ENCODE peak calls at places on chromosomes 16 and 17, in five cellular contexts. O, Y, S, M and R are unnamed samples.

GRCh38 chr17:13600475-13601316 is 1.0 kb downstream of the HS3ST3A1 start:
- DNase-seq in O (no peak), Y (no peak), S (no peak), M (no peak), R (no peak)

GRCh38 chr17:45345554-45346254 is 28.9 kb upstream of the MAP3K14 start:
- DNase-seq in O (no peak), Y (no peak), S (no peak), M (peak), R (peak)

GRCh38 chr16:14135704-14136103 is 64.6 kb downstream of the MRTFB start:
- DNase-seq in O (no peak), Y (no peak), S (no peak), M (no peak), R (no peak)

GRCh38 chr17:80861892-80862291 is 129.7 kb upstream of the CHMP6 start:
- DNase-seq in O (no peak), Y (peak), S (no peak), M (no peak), R (no peak)

GRCh38 chr17:73030501-73030911 is 62.0 kb downstream of the SLC39A11 start:
- DNase-seq in O (no peak), Y (no peak), S (no peak), M (peak), R (no peak)

GRCh38 chr16:72241930-72242329 is 70.0 kb upstream of the PMFBP1 start:
- DNase-seq in O (peak), Y (peak), S (no peak), M (no peak), R (no peak)

GRCh38 chr17:3433741-3434140 is at the start of gene OR1E2:
- DNase-seq in O (no peak), Y (no peak), S (no peak), M (no peak), R (no peak)

GRCh38 chr16:66291833-66292232 is 74.7 kb upstream of the CDH5 start:
- DNase-seq in O (no peak), Y (no peak), S (no peak), M (no peak), R (no peak)

GRCh38 chr17:10130733-10131132 is 67.7 kb downstream of the GAS7 start:
- DNase-seq in O (no peak), Y (no peak), S (no peak), M (no peak), R (no peak)

GRCh38 chr17:50147841-50148225 is 2.6 kb downstream of the PPP1R9B start:
- DNase-seq in O (no peak), Y (no peak), S (no peak), M (peak), R (no peak)

GRCh38 chr16:52494621-52495020 is 52.3 kb downstream of the TOX3 start:
- DNase-seq in O (no peak), Y (no peak), S (no peak), M (no peak), R (peak)

GRCh38 chr17:59633658-59634359 is 14.1 kb downstream of the CLTC start:
- DNase-seq in O (no peak), Y (no peak), S (no peak), M (no peak), R (no peak)

GRCh38 chr17:32859857-32860525 is 16.9 kb downstream of the MYO1D start:
- DNase-seq in O (no peak), Y (no peak), S (no peak), M (no peak), R (peak)

GRCh38 chr16:50303605-50304466 is 37.5 kb downstream of the ADCY7 start:
- DNase-seq in O (peak), Y (no peak), S (no peak), M (peak), R (no peak)

GRCh38 chr16:4081577-4082021 is 34.6 kb downstream of the ADCY9 start:
- DNase-seq in O (no peak), Y (no peak), S (no peak), M (no peak), R (no peak)

GRCh38 chr16:1631931-1632637 is 19.9 kb downstream of the CRAMP1 start:
- DNase-seq in O (no peak), Y (no peak), S (no peak), M (no peak), R (no peak)

GRCh38 chr17:7021993-7022778 is 664 bp upstream of the BCL6B start:
- DNase-seq in O (peak), Y (peak), S (peak), M (peak), R (peak)

GRCh38 chr16:27232061-27232841 is 28.9 kb downstream of the KDM8 start:
- DNase-seq in O (no peak), Y (no peak), S (no peak), M (peak), R (no peak)

GRCh38 chr17:31497994-31498826 is 106.7 kb downstream of the RAB11FIP4 start:
- DNase-seq in O (no peak), Y (no peak), S (no peak), M (no peak), R (no peak)

GRCh38 chr16:23504076-23504452 is 6.2 kb downstream of the GGA2 start:
- DNase-seq in O (peak), Y (no peak), S (no peak), M (no peak), R (peak)

GRCh38 chr16:70679653-70680494 is 6.0 kb downstream of the MTSS2 start:
- DNase-seq in O (no peak), Y (peak), S (no peak), M (no peak), R (peak)

GRCh38 chr17:17907469-17907868 is 64.7 kb downstream of the TOM1L2 start:
- DNase-seq in O (no peak), Y (no peak), S (no peak), M (no peak), R (no peak)

GRCh38 chr17:58399974-58400373 is 17.4 kb downstream of the RNF43 start:
- DNase-seq in O (no peak), Y (no peak), S (no peak), M (no peak), R (no peak)

GRCh38 chr17:66268247-66268927 is 34.0 kb upstream of the PRKCA start:
- DNase-seq in O (no peak), Y (no peak), S (no peak), M (no peak), R (no peak)

GRCh38 chr16:19560078-19560477 is 4.6 kb downstream of the VPS35L start:
- DNase-seq in O (no peak), Y (no peak), S (no peak), M (no peak), R (no peak)

GRCh38 chr16:3259097-3259496 is 2.7 kb upstream of the MEFV start:
- DNase-seq in O (no peak), Y (no peak), S (no peak), M (peak), R (no peak)

GRCh38 chr17:6710317-6710716 is 2.9 kb downstream of the SLC13A5 start:
- DNase-seq in O (no peak), Y (no peak), S (no peak), M (no peak), R (no peak)

GRCh38 chr17:16419074-16419928 is 3.9 kb downstream of the TRPV2 start:
- DNase-seq in O (peak), Y (peak), S (no peak), M (no peak), R (peak)

GRCh38 chr17:39919087-39919683 is 750 bp upstream of the GSDMB start:
- DNase-seq in O (no peak), Y (no peak), S (no peak), M (peak), R (peak)

GRCh38 chr17:39921323-39921722 is 2.9 kb upstream of the GSDMB start:
- DNase-seq in O (no peak), Y (no peak), S (no peak), M (no peak), R (no peak)

GRCh38 chr17:39922006-39922405 is 3.6 kb upstream of the GSDMB start:
- DNase-seq in O (no peak), Y (no peak), S (no peak), M (no peak), R (no peak)

GRCh38 chr17:39923230-39923629 is 4.2 kb downstream of the ORMDL3 start:
- DNase-seq in O (no peak), Y (no peak), S (no peak), M (no peak), R (no peak)

DNA sequence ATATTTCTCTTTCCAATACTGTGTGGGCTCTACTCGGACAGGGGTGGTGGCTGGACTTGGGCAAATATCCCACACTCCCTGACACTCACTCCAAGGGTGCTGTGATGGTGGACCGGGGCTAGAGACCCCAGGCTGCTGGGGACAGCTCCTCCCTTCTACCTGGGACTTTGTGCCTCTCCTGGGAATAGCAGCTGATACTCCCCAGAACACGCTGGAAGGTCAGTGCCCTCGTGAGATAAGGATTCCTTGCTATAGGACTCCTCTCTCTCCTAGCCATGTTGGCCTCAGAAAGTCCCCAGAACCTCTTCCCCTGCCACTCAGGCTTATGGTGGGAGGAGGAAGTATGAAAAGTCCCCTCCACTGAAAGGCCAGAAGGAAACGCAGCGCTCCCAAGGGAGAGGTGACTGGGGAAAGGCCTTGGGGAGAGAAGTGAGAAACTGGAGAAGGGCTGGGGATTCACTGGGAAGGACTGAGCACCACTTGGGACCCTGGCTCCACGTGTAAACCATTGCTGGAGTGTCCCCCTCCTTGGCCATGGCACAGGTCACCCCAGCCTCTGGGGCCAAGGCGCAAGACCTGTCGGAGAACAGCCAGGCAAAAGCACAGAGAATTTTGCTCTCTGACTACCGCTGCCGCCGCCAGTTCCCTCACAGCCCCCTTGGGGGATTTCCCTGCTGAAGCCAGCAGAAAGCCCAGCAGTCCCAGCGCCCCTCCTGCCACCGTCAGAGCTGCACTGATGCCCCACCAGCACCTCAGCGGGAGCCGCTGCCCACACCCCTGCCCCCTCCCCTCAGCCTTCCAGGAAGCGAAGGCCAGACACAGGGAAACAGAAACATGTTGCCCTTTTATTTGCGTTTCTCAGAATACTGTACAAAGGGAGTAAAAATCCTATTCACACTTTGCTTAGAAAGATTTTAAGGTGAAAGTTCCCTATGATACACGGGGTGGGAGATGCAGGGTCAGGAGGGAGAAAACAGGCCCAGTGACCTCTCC is 2.1 kb upstream of the GSDMB start:
- DNase-seq in O (no peak), Y (no peak), S (no peak), M (no peak), R (no peak)
- TF ChIP-seq POLR2A in O (no peak), Y (no peak), S (no peak), M (no peak), R (no peak)

GRCh38 chr16:11090947-11091785 is 146.8 kb downstream of the CLEC16A start:
- DNase-seq in O (no peak), Y (no peak), S (no peak), M (no peak), R (no peak)

GRCh38 chr16:11087691-11088431 is 143.5 kb downstream of the CLEC16A start:
- DNase-seq in O (no peak), Y (no peak), S (no peak), M (no peak), R (no peak)

GRCh38 chr16:11088432-11088794 is 144.0 kb downstream of the CLEC16A start:
- DNase-seq in O (no peak), Y (no peak), S (no peak), M (no peak), R (no peak)

GRCh38 chr16:11092788-11093577 is 148.6 kb downstream of the CLEC16A start:
- DNase-seq in O (no peak), Y (no peak), S (no peak), M (no peak), R (no peak)

GRCh38 chr16:11089504-11090124 is 145.2 kb downstream of the CLEC16A start:
- DNase-seq in O (no peak), Y (no peak), S (no peak), M (peak), R (no peak)
- TF ChIP-seq POLR2A in O (no peak), Y (no peak), S (no peak), M (no peak), R (no peak)

DNA sequence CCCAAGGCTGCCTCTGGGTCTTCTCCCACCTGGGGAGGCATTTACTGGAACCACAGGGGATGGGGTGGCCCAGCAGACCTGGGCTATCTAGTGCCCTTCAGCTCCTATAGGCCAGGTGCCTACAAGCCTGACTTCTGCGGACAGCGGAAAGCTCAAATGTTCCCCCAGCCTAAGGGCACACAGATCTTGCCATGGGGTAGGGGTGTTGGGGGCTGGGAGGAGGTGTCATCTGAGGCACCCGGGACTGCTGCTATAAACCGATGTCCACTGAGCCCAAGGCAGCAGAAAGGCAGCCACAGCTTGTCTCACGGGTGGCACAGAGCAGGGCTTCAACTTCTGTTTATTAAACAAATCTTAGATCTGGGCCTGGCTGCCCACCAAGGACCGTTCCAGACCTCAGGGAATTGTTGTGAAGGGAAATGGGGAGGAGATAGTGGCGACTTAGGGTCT is 3.6 kb downstream of the MYO1C start:
- DNase-seq in O (no peak), Y (no peak), S (no peak), M (no peak), R (no peak)
- TF ChIP-seq POLR2A in O (no peak), Y (no peak), S (no peak), M (no peak), R (no peak)

DNA sequence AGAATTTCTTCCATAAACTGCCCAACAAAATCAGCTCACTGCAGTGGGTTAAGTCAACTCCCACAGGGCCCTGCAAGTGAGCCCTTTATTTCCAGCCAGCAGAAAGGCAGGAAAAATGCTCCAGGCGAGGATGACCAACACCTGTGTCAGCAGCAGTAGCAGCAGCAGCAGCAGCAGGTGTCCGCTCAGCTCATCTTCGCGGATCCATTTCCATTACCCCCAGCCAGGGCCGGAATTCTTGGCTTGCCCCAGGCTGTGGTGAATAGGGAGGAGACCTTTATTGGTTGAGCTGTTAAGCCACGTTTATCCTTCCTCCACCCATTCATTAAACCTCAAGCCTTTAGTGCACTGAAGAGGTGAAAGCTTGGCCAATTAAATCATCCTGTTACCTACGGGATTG is 46.2 kb downstream of the MARCHF10 start:
- DNase-seq in O (peak), Y (no peak), S (no peak), M (no peak), R (no peak)
- TF ChIP-seq POLR2A in O (no peak), Y (no peak), S (no peak), M (no peak), R (no peak)

GRCh38 chr17:21287703-21288449 is 3.4 kb downstream of the MAP2K3 start:
- DNase-seq in O (peak), Y (peak), S (peak), M (peak), R (peak)
- TF ChIP-seq POLR2A in O (no peak), Y (no peak), S (peak), M (peak), R (peak)